ENCODE peak calls at places on chromosomes 12 and 14, in seven cellular contexts. Q, V, N, F, B, Z and X are unnamed samples.
A peak's percentile ranks its signal among the peaks of the same experiment; 100 is the strongest.

GRCh38 chr12:115712676-115713075 is 564.8 kb downstream of the MED13L start:
- ATAC-seq in Q (no peak), Z (no peak), N (no peak), F (no peak), B (no peak), V (no peak), X (no peak)

GRCh38 chr12:69919565-69919964 is 94.5 kb downstream of the MYRFL start:
- ATAC-seq in Z (no peak), B (no peak), V (no peak), N (no peak), Q (no peak), F (no peak), X (no peak)

GRCh38 chr14:89000007-89000942 is 175.8 kb downstream of the TTC8 start:
- ATAC-seq in N (peak; percentile 69), F (peak; percentile 82), V (no peak), Z (no peak), Q (no peak), B (peak; percentile 63), X (peak; percentile 78)

GRCh38 chr12:47867496-47867941 is 37.3 kb downstream of the VDR start:
- ATAC-seq in Z (peak; percentile 72), F (peak; percentile 36), B (no peak), N (peak; percentile 38), V (peak; percentile 82), Q (no peak), X (peak; percentile 84)

GRCh38 chr14:105292810-105293711 is 7.7 kb downstream of the BRF1 start:
- ATAC-seq in Z (no peak), N (no peak), V (peak; percentile 63), Q (no peak), F (peak; percentile 9), B (no peak), X (peak; percentile 66)

GRCh38 chr12:116385486-116386217 is 108.2 kb upstream of the MED13L start:
- ATAC-seq in Z (no peak), N (no peak), V (no peak), B (no peak), F (no peak), Q (no peak), X (no peak)

GRCh38 chr14:104116544-104117340 is 21.6 kb upstream of the KIF26A start:
- ATAC-seq in B (peak; percentile 14), Z (no peak), F (peak; percentile 32), N (peak; percentile 88), V (peak; percentile 45), Q (no peak), X (peak; percentile 72)

GRCh38 chr12:82858534-82858917 is 171.8 kb downstream of the TMTC2 start:
- ATAC-seq in Q (no peak), F (no peak), N (no peak), Z (no peak), B (no peak), V (no peak), X (no peak)

GRCh38 chr12:52014567-52015392 is 8.0 kb downstream of the TAMALIN start:
- ATAC-seq in B (no peak), F (no peak), Z (no peak), V (no peak), Q (no peak), N (peak; percentile 3), X (no peak)

GRCh38 chr12:76860301-76860700 is 18.5 kb downstream of the CSRP2 start:
- ATAC-seq in N (no peak), Q (no peak), Z (no peak), V (no peak), B (no peak), F (no peak), X (no peak)

GRCh38 chr14:73862480-73862879 is 10.8 kb downstream of the PTGR2 start:
- ATAC-seq in Z (no peak), V (no peak), Q (no peak), F (no peak), N (no peak), B (no peak), X (no peak)

GRCh38 chr12:111451232-111451631 is 45.5 kb downstream of the SH2B3 start:
- ATAC-seq in B (no peak), F (no peak), Q (peak; percentile 56), N (no peak), V (no peak), Z (no peak), X (no peak)

GRCh38 chr14:90837355-90837754 is 21.1 kb upstream of the TTC7B start:
- ATAC-seq in Z (no peak), V (no peak), F (no peak), B (no peak), Q (no peak), N (no peak), X (no peak)

GRCh38 chr14:51880810-51881580 is 20.6 kb downstream of the GNG2 start:
- ATAC-seq in F (peak; percentile 29), N (no peak), B (no peak), Q (no peak), Z (no peak), V (no peak), X (peak; percentile 55)

GRCh38 chr14:67586302-67586701 is 13.8 kb downstream of the PIGH start:
- ATAC-seq in Z (no peak), V (no peak), Q (no peak), B (no peak), N (no peak), F (no peak), X (no peak)

GRCh38 chr14:75879031-75879430 is 102.8 kb downstream of the TGFB3 start:
- ATAC-seq in Z (no peak), V (peak; percentile 71), N (no peak), B (no peak), F (no peak), Q (no peak), X (peak; percentile 84)

GRCh38 chr14:65373011-65373670 is 39.4 kb upstream of the FUT8 start:
- ATAC-seq in F (no peak), V (no peak), B (no peak), Z (no peak), N (peak; percentile 38), Q (no peak), X (no peak)

GRCh38 chr12:53300187-53300586 is 692 bp downstream of the MYG1 start:
- ATAC-seq in B (no peak), F (peak; percentile 1), Z (no peak), N (no peak), V (no peak), Q (no peak), X (peak; percentile 20)

GRCh38 chr12:128794661-128795529 is 28.9 kb downstream of the SLC15A4 start:
- ATAC-seq in B (no peak), V (peak; percentile 32), Q (peak; percentile 72), F (no peak), N (no peak), Z (no peak), X (no peak)

GRCh38 chr12:64625243-64626077 is 15.2 kb downstream of the RASSF3 start:
- ATAC-seq in V (peak; percentile 39), Z (peak; percentile 87), Q (peak; percentile 60), N (peak; percentile 85), F (peak; percentile 91), B (peak; percentile 90), X (peak; percentile 86)